ENCODE peak calls at places on chromosome 13, in five cellular contexts. One of them, this sample, is unnamed.

GRCh38 chr13:27542220-27542619 is 78.1 kb downstream of the LNX2 start:
- DNase-seq in ascending aorta: no peak
- DNase-seq in neural progenitor cell: no peak
- DNase-seq in testis: no peak
- DNase-seq in uterus: no peak
- DNase-seq in this sample: no peak

GRCh38 chr13:113129480-113129879 is 6.9 kb downstream of the F10 start:
- DNase-seq in ascending aorta: peak; percentile 53
- DNase-seq in neural progenitor cell: no peak
- DNase-seq in testis: no peak
- DNase-seq in uterus: no peak
- DNase-seq in this sample: no peak

GRCh38 chr13:74080762-74081161 is 53.4 kb downstream of the KLF12 start:
- DNase-seq in ascending aorta: no peak
- DNase-seq in neural progenitor cell: no peak
- DNase-seq in testis: no peak
- DNase-seq in uterus: no peak
- DNase-seq in this sample: no peak

GRCh38 chr13:105441406-105441805 is 1094.1 kb downstream of the EFNB2 start:
- DNase-seq in ascending aorta: no peak
- DNase-seq in neural progenitor cell: no peak
- DNase-seq in testis: no peak
- DNase-seq in uterus: no peak
- DNase-seq in this sample: no peak

GRCh38 chr13:59534806-59535205 is 628.9 kb downstream of the DIAPH3 start:
- DNase-seq in ascending aorta: no peak
- DNase-seq in neural progenitor cell: no peak
- DNase-seq in testis: no peak
- DNase-seq in uterus: no peak
- DNase-seq in this sample: no peak

GRCh38 chr13:112248406-112248760 is 127.8 kb upstream of the SPACA7 start:
- DNase-seq in ascending aorta: no peak
- DNase-seq in neural progenitor cell: no peak
- DNase-seq in testis: peak; percentile 7
- DNase-seq in uterus: no peak
- DNase-seq in this sample: no peak

GRCh38 chr13:91817250-91817649 is 418.8 kb downstream of the GPC5 start:
- DNase-seq in ascending aorta: no peak
- DNase-seq in neural progenitor cell: no peak
- DNase-seq in testis: no peak
- DNase-seq in uterus: no peak
- DNase-seq in this sample: no peak

GRCh38 chr13:79405831-79406596 is at the start of gene RBM26:
- DNase-seq in ascending aorta: peak; percentile 95
- DNase-seq in neural progenitor cell: peak; percentile 95
- DNase-seq in testis: peak; percentile 95
- DNase-seq in uterus: peak; percentile 94
- DNase-seq in this sample: peak; percentile 95

GRCh38 chr13:59452189-59452588 is 711.5 kb downstream of the DIAPH3 start:
- DNase-seq in ascending aorta: no peak
- DNase-seq in neural progenitor cell: no peak
- DNase-seq in testis: no peak
- DNase-seq in uterus: no peak
- DNase-seq in this sample: no peak

GRCh38 chr13:98824376-98825160 is 72.1 kb upstream of the SLC15A1 start:
- DNase-seq in ascending aorta: no peak
- DNase-seq in neural progenitor cell: no peak
- DNase-seq in testis: no peak
- DNase-seq in uterus: no peak
- DNase-seq in this sample: no peak

GRCh38 chr13:113855931-113856715 is 7.8 kb downstream of the GAS6 start:
- DNase-seq in ascending aorta: no peak
- DNase-seq in neural progenitor cell: no peak
- DNase-seq in testis: peak; percentile 13
- DNase-seq in uterus: no peak
- DNase-seq in this sample: no peak

GRCh38 chr13:42574011-42574410 is at the start of gene TNFSF11:
- DNase-seq in ascending aorta: no peak
- DNase-seq in neural progenitor cell: peak; percentile 59
- DNase-seq in testis: no peak
- DNase-seq in uterus: no peak
- DNase-seq in this sample: no peak

GRCh38 chr13:23715762-23716235 is 145.6 kb downstream of the TNFRSF19 start:
- DNase-seq in ascending aorta: no peak
- DNase-seq in neural progenitor cell: no peak
- DNase-seq in testis: no peak
- DNase-seq in uterus: no peak
- DNase-seq in this sample: no peak

GRCh38 chr13:112069063-112069726 is 2.2 kb downstream of the SOX1 start:
- DNase-seq in ascending aorta: no peak
- DNase-seq in neural progenitor cell: peak; percentile 62
- DNase-seq in testis: no peak
- DNase-seq in uterus: no peak
- DNase-seq in this sample: no peak

GRCh38 chr13:53545340-53545941 is 516.8 kb downstream of the OLFM4 start:
- DNase-seq in ascending aorta: no peak
- DNase-seq in neural progenitor cell: peak; percentile 10
- DNase-seq in testis: no peak
- DNase-seq in uterus: no peak
- DNase-seq in this sample: no peak

GRCh38 chr13:27960362-27961226 is 8.5 kb downstream of the CDX2 start:
- DNase-seq in ascending aorta: no peak
- DNase-seq in neural progenitor cell: peak; percentile 89
- DNase-seq in testis: peak; percentile 62
- DNase-seq in uterus: no peak
- DNase-seq in this sample: peak; percentile 70

GRCh38 chr13:64925284-64925683 is 2304.9 kb downstream of the PCDH9 start:
- DNase-seq in ascending aorta: no peak
- DNase-seq in neural progenitor cell: peak; percentile 55
- DNase-seq in testis: no peak
- DNase-seq in uterus: no peak
- DNase-seq in this sample: no peak

GRCh38 chr13:72221276-72221962 is 354.4 kb upstream of the DACH1 start:
- DNase-seq in ascending aorta: no peak
- DNase-seq in neural progenitor cell: peak; percentile 59
- DNase-seq in testis: peak; percentile 57
- DNase-seq in uterus: no peak
- DNase-seq in this sample: peak; percentile 48

GRCh38 chr13:53821632-53822031 is 793.0 kb downstream of the OLFM4 start:
- DNase-seq in ascending aorta: no peak
- DNase-seq in neural progenitor cell: no peak
- DNase-seq in testis: no peak
- DNase-seq in uterus: no peak
- DNase-seq in this sample: no peak

GRCh38 chr13:46595918-46596315 is 42.9 kb downstream of the LRCH1 start:
- DNase-seq in ascending aorta: no peak
- DNase-seq in neural progenitor cell: no peak
- DNase-seq in testis: no peak
- DNase-seq in uterus: no peak
- DNase-seq in this sample: no peak

GRCh38 chr13:111586291-111586690 is 265.8 kb downstream of the TEX29 start:
- DNase-seq in ascending aorta: no peak
- DNase-seq in neural progenitor cell: no peak
- DNase-seq in testis: no peak
- DNase-seq in uterus: no peak
- DNase-seq in this sample: no peak

GRCh38 chr13:84400711-84401110 is 518.4 kb upstream of the SLITRK1 start:
- DNase-seq in ascending aorta: no peak
- DNase-seq in neural progenitor cell: no peak
- DNase-seq in testis: no peak
- DNase-seq in uterus: no peak
- DNase-seq in this sample: no peak

GRCh38 chr13:108495686-108496363 is 133.6 kb upstream of the MYO16 start:
- DNase-seq in ascending aorta: no peak
- DNase-seq in neural progenitor cell: peak; percentile 68
- DNase-seq in testis: no peak
- DNase-seq in uterus: no peak
- DNase-seq in this sample: no peak

GRCh38 chr13:109666656-109667448 is 119.5 kb downstream of the IRS2 start:
- DNase-seq in ascending aorta: no peak
- DNase-seq in neural progenitor cell: no peak
- DNase-seq in testis: no peak
- DNase-seq in uterus: no peak
- DNase-seq in this sample: no peak

GRCh38 chr13:113836917-113837553 is 26.8 kb downstream of the GAS6 start:
- DNase-seq in ascending aorta: no peak
- DNase-seq in neural progenitor cell: no peak
- DNase-seq in testis: peak; percentile 80
- DNase-seq in uterus: peak; percentile 82
- DNase-seq in this sample: peak; percentile 71

GRCh38 chr13:26707122-26708006 is 53.2 kb downstream of the GPR12 start:
- DNase-seq in ascending aorta: no peak
- DNase-seq in neural progenitor cell: peak; percentile 76
- DNase-seq in testis: peak; percentile 73
- DNase-seq in uterus: no peak
- DNase-seq in this sample: no peak

GRCh38 chr13:30042891-30043630 is 192.6 kb upstream of the UBL3 start:
- DNase-seq in ascending aorta: no peak
- DNase-seq in neural progenitor cell: no peak
- DNase-seq in testis: no peak
- DNase-seq in uterus: no peak
- DNase-seq in this sample: no peak

GRCh38 chr13:109211616-109212015 is 574.8 kb downstream of the IRS2 start:
- DNase-seq in ascending aorta: no peak
- DNase-seq in neural progenitor cell: peak; percentile 23
- DNase-seq in testis: no peak
- DNase-seq in uterus: no peak
- DNase-seq in this sample: no peak

GRCh38 chr13:102236341-102236740 is 165.5 kb downstream of the FGF14 start:
- DNase-seq in ascending aorta: no peak
- DNase-seq in neural progenitor cell: no peak
- DNase-seq in testis: no peak
- DNase-seq in uterus: no peak
- DNase-seq in this sample: no peak

GRCh38 chr13:96090240-96091101 is 564 bp downstream of the HS6ST3 start:
- DNase-seq in ascending aorta: no peak
- DNase-seq in neural progenitor cell: peak; percentile 66
- DNase-seq in testis: peak; percentile 22
- DNase-seq in uterus: peak; percentile 17
- DNase-seq in this sample: peak; percentile 49

GRCh38 chr13:109807345-109807744 is 21.0 kb upstream of the IRS2 start:
- DNase-seq in ascending aorta: no peak
- DNase-seq in neural progenitor cell: no peak
- DNase-seq in testis: no peak
- DNase-seq in uterus: no peak
- DNase-seq in this sample: no peak

DNA sequence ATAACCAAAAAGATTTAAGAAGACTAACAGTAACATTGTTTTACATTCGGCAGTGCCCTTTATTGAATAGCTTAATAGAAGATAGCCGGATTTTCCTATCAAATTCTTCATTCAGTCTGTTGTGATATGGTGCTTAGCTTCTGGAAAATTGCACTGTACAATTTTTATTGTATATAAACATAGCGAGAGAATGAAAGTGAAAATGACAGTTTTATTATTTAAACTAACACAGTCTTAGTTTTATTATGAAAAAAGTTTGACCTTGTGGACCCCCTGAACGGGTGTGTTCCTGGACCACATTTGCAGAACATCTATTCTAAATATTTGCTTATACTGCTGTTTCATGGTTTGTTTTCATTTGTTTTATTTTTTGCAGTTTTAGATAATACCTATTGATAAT is 8.6 kb downstream of the ITM2B start:
- DNase-seq in ascending aorta: no peak
- DNase-seq in neural progenitor cell: no peak
- DNase-seq in testis: no peak
- DNase-seq in uterus: no peak
- DNase-seq in this sample: no peak
- H3K4me1 ChIP-seq in ascending aorta: peaks cover 23% of the 10 kb centered on the region
- H3K4me1 ChIP-seq in neural progenitor cell: peaks cover 11% of the 10 kb centered on the region
- H3K4me1 ChIP-seq in testis: peaks cover 7% of the 10 kb centered on the region
- H3K4me1 ChIP-seq in uterus: no peaks in the 10 kb centered on the region
- H3K4me1 ChIP-seq in this sample: no peaks in the 10 kb centered on the region

GRCh38 chr13:97278395-97279078 is 56.4 kb downstream of the MBNL2 start:
- DNase-seq in ascending aorta: no peak
- DNase-seq in neural progenitor cell: no peak
- DNase-seq in testis: no peak
- DNase-seq in uterus: no peak
- DNase-seq in this sample: peak; percentile 46
- H3K4me1 ChIP-seq in ascending aorta: peaks cover 65% of the 10 kb centered on the region
- H3K4me1 ChIP-seq in neural progenitor cell: no peaks in the 10 kb centered on the region
- H3K4me1 ChIP-seq in testis: peaks cover 28% of the 10 kb centered on the region
- H3K4me1 ChIP-seq in uterus: peaks cover 7% of the 10 kb centered on the region
- H3K4me1 ChIP-seq in this sample: peaks cover 20% of the 10 kb centered on the region

GRCh38 chr13:19685445-19685844 is 52.0 kb downstream of the MPHOSPH8 start:
- DNase-seq in ascending aorta: no peak
- DNase-seq in neural progenitor cell: no peak
- DNase-seq in testis: no peak
- DNase-seq in uterus: no peak
- DNase-seq in this sample: no peak
- H3K4me1 ChIP-seq in ascending aorta: no peaks in the 10 kb centered on the region
- H3K4me1 ChIP-seq in neural progenitor cell: peaks cover 9% of the 10 kb centered on the region
- H3K4me1 ChIP-seq in testis: no peaks in the 10 kb centered on the region
- H3K4me1 ChIP-seq in uterus: no peaks in the 10 kb centered on the region
- H3K4me1 ChIP-seq in this sample: peaks cover 1% of the 10 kb centered on the region

GRCh38 chr13:49374585-49375290 is 69.1 kb downstream of the CAB39L start:
- DNase-seq in ascending aorta: no peak
- DNase-seq in neural progenitor cell: no peak
- DNase-seq in testis: no peak
- DNase-seq in uterus: no peak
- DNase-seq in this sample: no peak

GRCh38 chr13:49371943-49372636 is 71.8 kb downstream of the CAB39L start:
- DNase-seq in ascending aorta: no peak
- DNase-seq in neural progenitor cell: no peak
- DNase-seq in testis: no peak
- DNase-seq in uterus: no peak
- DNase-seq in this sample: no peak

GRCh38 chr13:49373699-49374098 is 70.2 kb downstream of the CAB39L start:
- DNase-seq in ascending aorta: no peak
- DNase-seq in neural progenitor cell: no peak
- DNase-seq in testis: no peak
- DNase-seq in uterus: no peak
- DNase-seq in this sample: no peak

GRCh38 chr13:49370390-49370789 is 73.5 kb downstream of the CAB39L start:
- DNase-seq in ascending aorta: no peak
- DNase-seq in neural progenitor cell: peak; percentile 28
- DNase-seq in testis: no peak
- DNase-seq in uterus: no peak
- DNase-seq in this sample: no peak

DNA sequence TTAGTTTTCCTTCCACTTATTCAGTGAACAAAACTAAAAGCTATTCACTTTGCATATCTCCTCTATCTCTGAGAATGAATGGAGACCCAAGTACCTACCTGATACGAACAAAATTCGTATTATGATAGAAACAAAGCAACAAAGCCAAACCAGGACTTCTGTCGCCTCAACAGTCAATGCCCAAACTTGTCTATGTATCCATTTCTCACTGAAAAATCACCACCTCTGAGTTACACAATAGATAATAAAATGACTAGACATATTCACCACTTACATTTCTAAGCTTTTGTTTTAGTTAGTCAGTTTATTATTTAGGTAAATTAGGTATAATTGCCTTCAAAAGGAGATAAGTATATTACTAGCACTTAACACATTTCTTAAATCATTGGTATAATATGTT is 67.7 kb downstream of the CAB39L start:
- DNase-seq in ascending aorta: no peak
- DNase-seq in neural progenitor cell: no peak
- DNase-seq in testis: no peak
- DNase-seq in uterus: no peak
- DNase-seq in this sample: no peak
- H3K4me1 ChIP-seq in ascending aorta: peaks cover 13% of the 10 kb centered on the region
- H3K4me1 ChIP-seq in neural progenitor cell: no peaks in the 10 kb centered on the region
- H3K4me1 ChIP-seq in testis: no peaks in the 10 kb centered on the region
- H3K4me1 ChIP-seq in uterus: no peaks in the 10 kb centered on the region
- H3K4me1 ChIP-seq in this sample: no peaks in the 10 kb centered on the region

GRCh38 chr13:93967286-93967685 is 512.2 kb downstream of the DCT start:
- DNase-seq in ascending aorta: no peak
- DNase-seq in neural progenitor cell: no peak
- DNase-seq in testis: no peak
- DNase-seq in uterus: no peak
- DNase-seq in this sample: no peak
- H3K4me1 ChIP-seq in ascending aorta: no peaks in the 10 kb centered on the region
- H3K4me1 ChIP-seq in neural progenitor cell: no peaks in the 10 kb centered on the region
- H3K4me1 ChIP-seq in testis: no peaks in the 10 kb centered on the region
- H3K4me1 ChIP-seq in uterus: no peaks in the 10 kb centered on the region
- H3K4me1 ChIP-seq in this sample: no peaks in the 10 kb centered on the region